ENCODE peak calls at places on chromosome 11, in five cellular contexts. One of them, this sample, is unnamed. For H3K4me1, the result is how much of the 10 kb centered on the place peaks cover.

GRCh38 chr11:44940835-44941234 is 9.8 kb downstream of the TP53I11 start:
- DNase-seq in stomach: no peak
- DNase-seq in GM12878: no peak
- DNase-seq in transverse colon: no peak
- DNase-seq in sigmoid colon: no peak
- DNase-seq in this sample: no peak

GRCh38 chr11:65433657-65434056 is 11.1 kb downstream of the NEAT1 start:
- DNase-seq in sigmoid colon: peak
- DNase-seq in stomach: no peak
- DNase-seq in transverse colon: peak
- DNase-seq in GM12878: no peak
- DNase-seq in this sample: no peak

GRCh38 chr11:2800655-2801531 is 84.7 kb downstream of the CDKN1C start:
- DNase-seq in GM12878: no peak
- DNase-seq in stomach: peak
- DNase-seq in sigmoid colon: peak
- DNase-seq in transverse colon: peak
- DNase-seq in this sample: peak

GRCh38 chr11:95556342-95557151 is 233.0 kb downstream of the FAM76B start:
- DNase-seq in stomach: no peak
- DNase-seq in GM12878: peak
- DNase-seq in transverse colon: no peak
- DNase-seq in sigmoid colon: no peak
- DNase-seq in this sample: peak

GRCh38 chr11:78033040-78033439 is 10.0 kb upstream of the KCTD14 start:
- DNase-seq in stomach: no peak
- DNase-seq in sigmoid colon: no peak
- DNase-seq in GM12878: no peak
- DNase-seq in transverse colon: no peak
- DNase-seq in this sample: no peak

GRCh38 chr11:1128333-1129142 is 29.2 kb upstream of the MUC5AC start:
- DNase-seq in sigmoid colon: peak
- DNase-seq in GM12878: no peak
- DNase-seq in transverse colon: no peak
- DNase-seq in stomach: peak
- DNase-seq in this sample: no peak

GRCh38 chr11:10923886-10924285 is 66.0 kb upstream of the ZBED5 start:
- DNase-seq in GM12878: no peak
- DNase-seq in transverse colon: no peak
- DNase-seq in stomach: no peak
- DNase-seq in sigmoid colon: no peak
- DNase-seq in this sample: no peak

GRCh38 chr11:113540416-113541330 is 65.5 kb upstream of the DRD2 start:
- DNase-seq in sigmoid colon: no peak
- DNase-seq in stomach: no peak
- DNase-seq in transverse colon: no peak
- DNase-seq in GM12878: no peak
- DNase-seq in this sample: no peak

GRCh38 chr11:20112291-20113146 is 47.8 kb downstream of the DBX1 start:
- DNase-seq in stomach: peak
- DNase-seq in sigmoid colon: peak
- DNase-seq in GM12878: no peak
- DNase-seq in transverse colon: peak
- DNase-seq in this sample: peak

GRCh38 chr11:65152157-65152556 is 17.8 kb upstream of the SYVN1 start:
- DNase-seq in transverse colon: no peak
- DNase-seq in stomach: no peak
- DNase-seq in sigmoid colon: no peak
- DNase-seq in GM12878: no peak
- DNase-seq in this sample: no peak

GRCh38 chr11:34721646-34722045 is 100.8 kb downstream of the EHF start:
- DNase-seq in GM12878: no peak
- DNase-seq in sigmoid colon: no peak
- DNase-seq in transverse colon: no peak
- DNase-seq in stomach: no peak
- DNase-seq in this sample: no peak

GRCh38 chr11:102614485-102614884 is 10.6 kb downstream of the MMP20 start:
- DNase-seq in transverse colon: no peak
- DNase-seq in sigmoid colon: no peak
- DNase-seq in GM12878: no peak
- DNase-seq in stomach: no peak
- DNase-seq in this sample: no peak

GRCh38 chr11:33642461-33643166 is 58.0 kb downstream of the C11orf91 start:
- DNase-seq in transverse colon: no peak
- DNase-seq in sigmoid colon: no peak
- DNase-seq in GM12878: no peak
- DNase-seq in stomach: no peak
- DNase-seq in this sample: no peak

DNA sequence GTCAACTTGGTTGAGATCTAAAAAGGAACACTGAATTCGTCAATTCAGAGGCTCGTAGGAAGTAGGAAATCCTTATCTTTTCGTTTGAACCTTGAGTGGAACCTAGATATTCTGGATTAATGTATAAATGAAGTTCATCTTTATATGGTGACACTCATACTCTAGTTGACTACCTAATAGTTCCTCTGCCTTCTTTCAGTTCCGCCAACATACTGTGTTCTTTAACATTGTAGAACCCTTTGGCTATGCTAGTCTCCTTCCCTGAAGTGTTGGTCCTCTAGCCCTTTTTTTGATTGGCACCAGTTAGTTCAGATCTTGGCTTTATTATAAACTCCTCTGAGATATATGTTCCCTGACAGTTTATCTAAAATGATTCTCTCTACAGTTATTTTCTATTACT is 1.5 kb downstream of the ATM start:
- DNase-seq in stomach: no peak
- DNase-seq in sigmoid colon: no peak
- DNase-seq in GM12878: no peak
- DNase-seq in transverse colon: no peak
- DNase-seq in this sample: no peak
- H3K27ac ChIP-seq in stomach: peak
- H3K27ac ChIP-seq in sigmoid colon: peak
- H3K27ac ChIP-seq in GM12878: peak
- H3K27ac ChIP-seq in transverse colon: peak
- H3K27ac ChIP-seq in this sample: no peak

DNA sequence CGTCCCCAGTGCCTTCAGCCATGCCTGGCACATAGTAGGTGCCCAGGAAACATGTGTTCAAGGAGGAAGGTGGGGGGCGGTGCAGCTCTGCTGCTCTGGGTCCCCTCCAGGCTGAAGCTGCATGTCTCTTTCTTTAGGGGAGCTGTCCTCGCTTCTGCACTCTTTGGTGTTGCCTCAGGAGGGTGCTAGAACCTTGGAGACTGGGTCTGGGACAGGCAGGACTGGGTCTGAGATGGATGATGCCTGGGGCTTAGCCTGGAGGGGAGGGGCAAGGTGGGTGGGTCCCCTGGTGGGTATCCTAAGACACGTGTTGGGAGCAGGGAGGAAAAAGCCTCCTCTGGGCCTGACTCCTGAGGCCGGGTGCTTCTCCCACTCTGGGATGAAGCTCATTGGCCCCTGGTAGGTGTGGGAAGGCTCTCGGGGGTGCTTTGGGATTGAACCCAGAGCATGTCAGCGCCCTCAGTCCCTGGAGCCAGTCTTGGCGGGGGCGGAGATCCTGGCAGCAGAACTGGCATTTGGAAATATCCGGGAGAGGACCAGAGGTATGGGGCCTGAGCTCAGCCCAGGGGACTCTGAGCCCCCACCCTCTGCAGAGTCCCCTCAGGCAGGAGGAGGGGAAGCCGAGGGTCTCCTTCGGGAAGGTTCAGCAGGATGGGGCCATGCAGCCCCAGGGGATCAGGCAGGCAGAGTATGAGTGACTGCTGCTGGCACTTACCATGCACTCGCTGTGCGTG is 6.7 kb upstream of the GSTP1 start:
- DNase-seq in sigmoid colon: no peak
- DNase-seq in stomach: no peak
- DNase-seq in GM12878: no peak
- DNase-seq in transverse colon: no peak
- DNase-seq in this sample: no peak
- TF ChIP-seq EP300 in sigmoid colon: no peak
- TF ChIP-seq EP300 in stomach: no peak
- TF ChIP-seq EP300 in GM12878: no peak
- TF ChIP-seq EP300 in transverse colon: no peak
- TF ChIP-seq EP300 in this sample: no peak

GRCh38 chr11:47516155-47516554 is 36.8 kb downstream of the CELF1 start:
- DNase-seq in transverse colon: no peak
- DNase-seq in sigmoid colon: no peak
- DNase-seq in stomach: no peak
- DNase-seq in GM12878: no peak
- DNase-seq in this sample: no peak
- H3K4me1 ChIP-seq in transverse colon: half or more
- H3K4me1 ChIP-seq in sigmoid colon: half or more
- H3K4me1 ChIP-seq in stomach: half or more
- H3K4me1 ChIP-seq in GM12878: half or more
- H3K4me1 ChIP-seq in this sample: under half

GRCh38 chr11:61689164-61689496 is 8.9 kb downstream of the DAGLA start:
- DNase-seq in GM12878: no peak
- DNase-seq in stomach: no peak
- DNase-seq in sigmoid colon: no peak
- DNase-seq in transverse colon: no peak
- DNase-seq in this sample: no peak

GRCh38 chr11:61693897-61694840 is 14.0 kb downstream of the DAGLA start:
- DNase-seq in transverse colon: peak
- DNase-seq in sigmoid colon: peak
- DNase-seq in GM12878: no peak
- DNase-seq in stomach: no peak
- DNase-seq in this sample: no peak

GRCh38 chr11:61690706-61691377 is 10.7 kb downstream of the DAGLA start:
- DNase-seq in stomach: no peak
- DNase-seq in GM12878: no peak
- DNase-seq in transverse colon: peak
- DNase-seq in sigmoid colon: no peak
- DNase-seq in this sample: no peak

GRCh38 chr11:61688368-61689163 is 8.4 kb downstream of the DAGLA start:
- DNase-seq in GM12878: no peak
- DNase-seq in stomach: peak
- DNase-seq in sigmoid colon: peak
- DNase-seq in transverse colon: peak
- DNase-seq in this sample: no peak

GRCh38 chr11:61691378-61692156 is 11.4 kb downstream of the DAGLA start:
- DNase-seq in transverse colon: no peak
- DNase-seq in sigmoid colon: no peak
- DNase-seq in GM12878: no peak
- DNase-seq in stomach: no peak
- DNase-seq in this sample: no peak
- H3K27ac ChIP-seq in transverse colon: peak
- H3K27ac ChIP-seq in sigmoid colon: peak
- H3K27ac ChIP-seq in GM12878: no peak
- H3K27ac ChIP-seq in stomach: no peak
- H3K27ac ChIP-seq in this sample: no peak

GRCh38 chr11:47189100-47189834 is 3.0 kb upstream of the PACSIN3 start:
- DNase-seq in transverse colon: no peak
- DNase-seq in sigmoid colon: no peak
- DNase-seq in GM12878: no peak
- DNase-seq in stomach: no peak
- DNase-seq in this sample: no peak
- TF ChIP-seq EP300 in transverse colon: peak
- TF ChIP-seq EP300 in sigmoid colon: peak
- TF ChIP-seq EP300 in GM12878: no peak
- TF ChIP-seq EP300 in stomach: no peak
- TF ChIP-seq EP300 in this sample: no peak